ENCODE peak calls at places on chromosome 10, in eight cellular contexts. H is spleen, Q is NCI-H1092 treated with DMSO at 0.1 percent for 48 hours, P is neural crest cell, T is hippocampal formation, X is HuH-7, Z is MG63, U is AG09309. C is an unnamed sample.
A peak's percentile ranks its signal among the peaks of the same experiment; 100 is the strongest.

GRCh38 chr10:48564466-48565150 is 40.3 kb downstream of the ARHGAP22 start:
- DNase-seq in X (no peak), Q (no peak), P (no peak), T (no peak), H (no peak), U (no peak), Z (no peak), C (no peak)

GRCh38 chr10:67171970-67172369 is 246.1 kb downstream of the LRRTM3 start:
- DNase-seq in T (no peak), X (no peak), P (no peak), H (no peak), U (no peak), Z (no peak), Q (no peak), C (no peak)

GRCh38 chr10:77448226-77448625 is 189.4 kb downstream of the KCNMA1 start:
- DNase-seq in U (no peak), H (no peak), Q (no peak), P (no peak), X (no peak), T (peak; percentile 22), Z (no peak), C (no peak)

GRCh38 chr10:95605163-95605562 is 44.0 kb upstream of the SORBS1 start:
- DNase-seq in P (no peak), Q (no peak), X (no peak), U (no peak), H (no peak), T (no peak), Z (no peak), C (peak; percentile 89)

GRCh38 chr10:125857185-125857760 is 23.8 kb downstream of the DHX32 start:
- DNase-seq in H (no peak), Z (no peak), P (no peak), X (no peak), T (no peak), Q (no peak), U (no peak), C (no peak)

GRCh38 chr10:133277277-133277992 is 767 bp upstream of the ADAM8 start:
- DNase-seq in Q (no peak), U (no peak), X (no peak), Z (no peak), P (no peak), T (no peak), H (peak; percentile 89), C (no peak)

GRCh38 chr10:32413513-32413912 is 32.4 kb upstream of the CCDC7 start:
- DNase-seq in H (no peak), P (no peak), X (no peak), U (peak; percentile 79), T (no peak), Z (peak; percentile 32), Q (no peak), C (no peak)

GRCh38 chr10:15879058-15879457 is 18.8 kb upstream of the MINDY3 start:
- DNase-seq in Z (no peak), H (no peak), T (peak; percentile 48), X (peak; percentile 39), U (no peak), P (no peak), Q (peak; percentile 49), C (no peak)

GRCh38 chr10:70693619-70694286 is 21.4 kb downstream of the ADAMTS14 start:
- DNase-seq in T (no peak), H (no peak), U (peak; percentile 94), P (no peak), Z (peak; percentile 97), Q (no peak), X (no peak), C (peak; percentile 87)

GRCh38 chr10:53403688-53404087 is 631.1 kb upstream of the MBL2 start:
- DNase-seq in P (no peak), Z (peak; percentile 4), T (no peak), X (no peak), H (peak; percentile 78), Q (no peak), U (no peak), C (peak; percentile 59)

GRCh38 chr10:103829266-103829665 is 26.1 kb downstream of the SH3PXD2A start:
- DNase-seq in Q (no peak), Z (no peak), X (no peak), U (no peak), T (no peak), P (no peak), H (no peak), C (no peak)

GRCh38 chr10:13912111-13912510 is 325.3 kb downstream of the PRPF18 start:
- DNase-seq in P (no peak), U (no peak), H (no peak), X (no peak), T (no peak), Q (no peak), Z (no peak), C (no peak)

C was measured in sigmoid colon.